ENCODE peak calls at places on chromosomes 16 and 17, in four cellular contexts. M is effector CD8-positive, alpha-beta T cell; A is CD4-positive, alpha-beta T cell; C is NCI-H1436. L is an unnamed sample.

GRCh38 chr16:19610200-19610599 is 54.7 kb downstream of the VPS35L start:
- DNase-seq in C (no peak), A (no peak), M (no peak), L (no peak)

GRCh38 chr17:79622201-79622601 is 11.3 kb upstream of the RBFOX3 start:
- DNase-seq in M (no peak), C (no peak), A (no peak), L (no peak)

GRCh38 chr17:49755681-49756283 is 8.1 kb downstream of the FAM117A start:
- DNase-seq in M (no peak), C (no peak), A (no peak), L (no peak)

GRCh38 chr17:13273744-13274295 is 256.0 kb upstream of the ELAC2 start:
- DNase-seq in A (no peak), C (no peak), M (no peak), L (no peak)

GRCh38 chr16:12124742-12125141 is 148.2 kb downstream of the SNX29 start:
- DNase-seq in C (no peak), A (no peak), M (no peak), L (no peak)

GRCh38 chr16:74168445-74168844 is 128.2 kb upstream of the PSMD7 start:
- DNase-seq in C (no peak), A (no peak), M (no peak), L (no peak)

GRCh38 chr17:74204474-74204873 is 996 bp downstream of the RPL38 start:
- DNase-seq in C (no peak), A (no peak), M (no peak), L (no peak)

GRCh38 chr17:50440172-50440837 is 14.3 kb downstream of the ACSF2 start:
- DNase-seq in A (no peak), C (no peak), M (no peak), L (no peak)

GRCh38 chr16:6937641-6938040 is 395.0 kb upstream of the RBFOX1 start:
- DNase-seq in A (no peak), C (no peak), M (no peak), L (no peak)

GRCh38 chr16:29192329-29193247 is 207.7 kb downstream of the LAT start:
- DNase-seq in C (no peak), A (no peak), M (no peak), L (no peak)

GRCh38 chr17:10681866-10682446 is 15.4 kb downstream of the SCO1 start:
- DNase-seq in M (no peak), C (no peak), A (no peak), L (no peak)

GRCh38 chr16:1788095-1788707 is 5.3 kb downstream of the IGFALS start:
- DNase-seq in C (no peak), M (no peak), A (no peak), L (no peak)

GRCh38 chr17:82076785-82077591 is 11.4 kb upstream of the DUS1L start:
- DNase-seq in A (no peak), C (no peak), M (no peak), L (no peak)

GRCh38 chr16:4498546-4499195 is 22.5 kb downstream of the HMOX2 start:
- DNase-seq in M (no peak), C (no peak), A (no peak), L (no peak)

GRCh38 chr17:18110636-18111145 is 2.1 kb downstream of the MYO15A start:
- DNase-seq in M (no peak), C (no peak), A (no peak), L (no peak)

GRCh38 chr17:63555475-63556156 is 5.3 kb downstream of the DCAF7 start:
- DNase-seq in A (no peak), C (no peak), M (no peak), L (no peak)

GRCh38 chr17:77449908-77450741 is 309.4 kb downstream of the SEC14L1 start:
- DNase-seq in M (no peak), C (no peak), A (no peak), L (peak; percentile 85)

GRCh38 chr17:65389956-65390355 is 171.5 kb downstream of the AXIN2 start:
- DNase-seq in A (no peak), M (no peak), C (no peak), L (no peak)

GRCh38 chr16:89290887-89291286 is 73.4 kb downstream of the ZNF778 start:
- DNase-seq in M (no peak), C (no peak), A (no peak), L (no peak)

GRCh38 chr16:55470533-55471371 is 8.2 kb upstream of the MMP2 start:
- DNase-seq in A (no peak), C (no peak), M (no peak), L (no peak)

GRCh38 chr17:28388106-28388505 is 16.6 kb downstream of the SARM1 start:
- DNase-seq in M (no peak), A (no peak), C (no peak), L (no peak)

GRCh38 chr17:75594499-75595283 is 7.1 kb downstream of the MYO15B start:
- DNase-seq in M (no peak), C (no peak), A (no peak), L (no peak)

GRCh38 chr17:44922746-44923470 is 7.6 kb upstream of the GFAP start:
- DNase-seq in M (no peak), A (no peak), C (no peak), L (no peak)

GRCh38 chr16:69818811-69819587 is 56.9 kb downstream of the WWP2 start:
- DNase-seq in C (no peak), M (no peak), A (no peak), L (peak; percentile 16)

GRCh38 chr16:56933266-56933619 is 1.3 kb downstream of the HERPUD1 start:
- DNase-seq in A (no peak), M (no peak), C (no peak), L (no peak)

GRCh38 chr16:69941251-69942098 is 9.7 kb upstream of the CLEC18A start:
- DNase-seq in C (no peak), M (no peak), A (no peak), L (no peak)

L was measured in SK-N-DZ.